ENCODE peak calls at places on chromosomes 12 and 14, in four cellular contexts. K is H1, H is GM12878, L is HepG2. S is an unnamed sample.

GRCh38 chr12:62711626-62712305 is 223.2 kb downstream of the PPM1H start:
- DNase-seq in K (no peak), H (no peak), L (no peak), S (no peak)

GRCh38 chr12:12172106-12172511 is 94.7 kb downstream of the LRP6 start:
- DNase-seq in K (no peak), H (peak), L (no peak), S (no peak)

GRCh38 chr12:843609-844008 is 91.2 kb downstream of the WNK1 start:
- DNase-seq in K (no peak), H (no peak), L (no peak), S (no peak)

GRCh38 chr12:68040450-68041075 is 51.3 kb downstream of the IFNG-AS1 start:
- DNase-seq in K (peak), H (peak), L (peak), S (peak)

GRCh38 chr12:54701940-54702592 is 53.9 kb upstream of the DCD start:
- DNase-seq in K (no peak), H (no peak), L (peak), S (peak)

GRCh38 chr14:92783813-92784431 is 10.2 kb upstream of the GOLGA5 start:
- DNase-seq in K (no peak), H (no peak), L (peak), S (peak)

GRCh38 chr12:57744194-57744776 is 554 bp upstream of the TSPAN31 start:
- DNase-seq in K (peak), H (peak), L (no peak), S (peak)

GRCh38 chr14:64502476-64503183 is 1.0 kb downstream of the ZBTB25 start:
- DNase-seq in K (no peak), H (no peak), L (no peak), S (no peak)

GRCh38 chr14:28946267-28946666 is 179.7 kb downstream of the FOXG1 start:
- DNase-seq in K (no peak), H (no peak), L (no peak), S (no peak)

GRCh38 chr12:52391618-52392002 is 6.2 kb upstream of the KRT84 start:
- DNase-seq in K (no peak), H (no peak), L (no peak), S (no peak)

GRCh38 chr12:124586756-124587155 is 19.3 kb upstream of the NCOR2 start:
- DNase-seq in K (no peak), H (no peak), L (no peak), S (no peak)

GRCh38 chr12:57483466-57483865 is 3.8 kb upstream of the ARHGAP9 start:
- DNase-seq in K (no peak), H (no peak), L (no peak), S (no peak)

GRCh38 chr14:80867091-80867490 is 74.4 kb downstream of the CEP128 start:
- DNase-seq in K (no peak), H (no peak), L (no peak), S (no peak)

GRCh38 chr14:45400509-45400908 is 147.5 kb upstream of the MIS18BP1 start:
- DNase-seq in K (no peak), H (no peak), L (no peak), S (no peak)

GRCh38 chr12:1917172-1918070 is 1.0 kb downstream of the CACNA2D4 start:
- DNase-seq in K (no peak), H (no peak), L (no peak), S (peak)

GRCh38 chr12:57046947-57047890 is 2.7 kb downstream of the MYO1A start:
- DNase-seq in K (no peak), H (no peak), L (no peak), S (no peak)

GRCh38 chr14:34733245-34733644 is 18.9 kb upstream of the CFL2 start:
- DNase-seq in K (no peak), H (no peak), L (no peak), S (no peak)

GRCh38 chr12:120762093-120762492 is 36.5 kb downstream of the ACADS start:
- DNase-seq in K (no peak), H (no peak), L (no peak), S (no peak)

GRCh38 chr12:131452444-131452860 is 258.4 kb upstream of the SFSWAP start:
- DNase-seq in K (peak), H (no peak), L (peak), S (peak)

GRCh38 chr12:52526511-52526951 is 6.3 kb upstream of the KRT5 start:
- DNase-seq in K (peak), H (no peak), L (no peak), S (no peak)

GRCh38 chr12:87728936-87729593 is 300.1 kb downstream of the C12orf50 start:
- DNase-seq in K (no peak), H (no peak), L (no peak), S (no peak)

GRCh38 chr14:39083127-39083526 is 19.9 kb downstream of the SEC23A start:
- DNase-seq in K (no peak), H (no peak), L (no peak), S (no peak)

GRCh38 chr12:51672334-51672733 is 81.3 kb downstream of the SCN8A start:
- DNase-seq in K (no peak), H (no peak), L (no peak), S (no peak)

GRCh38 chr12:85713368-85713767 is 122.8 kb downstream of the RASSF9 start:
- DNase-seq in K (no peak), H (no peak), L (no peak), S (no peak)

GRCh38 chr12:64028541-64028940 is 184.0 kb downstream of the SRGAP1 start:
- DNase-seq in K (no peak), H (no peak), L (no peak), S (no peak)

GRCh38 chr12:71216725-71217579 is 59.2 kb upstream of the TSPAN8 start:
- DNase-seq in K (no peak), H (no peak), L (peak), S (peak)

GRCh38 chr12:56160160-56160763 is 2.1 kb downstream of the MYL6 start:
- DNase-seq in K (no peak), H (no peak), L (no peak), S (no peak)

GRCh38 chr14:81236138-81236537 is 15.4 kb upstream of the GTF2A1 start:
- DNase-seq in K (no peak), H (no peak), L (no peak), S (no peak)

GRCh38 chr12:124567673-124568373 is 411 bp upstream of the NCOR2 start:
- DNase-seq in K (peak), H (no peak), L (peak), S (peak)

GRCh38 chr12:15116073-15116472 is 105.1 kb downstream of the RERG start:
- DNase-seq in K (no peak), H (no peak), L (no peak), S (no peak)

GRCh38 chr12:113700943-113701342 is 229.3 kb upstream of the LHX5 start:
- DNase-seq in K (no peak), H (no peak), L (no peak), S (no peak)

GRCh38 chr12:32312049-32312670 is 87.2 kb upstream of the FGD4 start:
- DNase-seq in K (no peak), H (peak), L (peak), S (peak)

GRCh38 chr14:59081680-59082079 is 106.8 kb upstream of the DAAM1 start:
- DNase-seq in K (no peak), H (no peak), L (no peak), S (no peak)

GRCh38 chr12:46942579-46942978 is 116.8 kb upstream of the SLC38A4 start:
- DNase-seq in K (no peak), H (no peak), L (no peak), S (no peak)

GRCh38 chr14:49879683-49880204 is 13.1 kb upstream of the ARF6 start:
- DNase-seq in K (peak), H (no peak), L (peak), S (peak)

GRCh38 chr14:23294734-23295561 is 7.7 kb downstream of the PPP1R3E start:
- DNase-seq in K (peak), H (no peak), L (peak), S (peak)

GRCh38 chr12:125124320-125124966 is 59.2 kb downstream of the AACS start:
- DNase-seq in K (no peak), H (no peak), L (no peak), S (no peak)

GRCh38 chr12:56104815-56105476 is 587 bp downstream of the PA2G4 start:
- DNase-seq in K (no peak), H (no peak), L (no peak), S (no peak)

DNA sequence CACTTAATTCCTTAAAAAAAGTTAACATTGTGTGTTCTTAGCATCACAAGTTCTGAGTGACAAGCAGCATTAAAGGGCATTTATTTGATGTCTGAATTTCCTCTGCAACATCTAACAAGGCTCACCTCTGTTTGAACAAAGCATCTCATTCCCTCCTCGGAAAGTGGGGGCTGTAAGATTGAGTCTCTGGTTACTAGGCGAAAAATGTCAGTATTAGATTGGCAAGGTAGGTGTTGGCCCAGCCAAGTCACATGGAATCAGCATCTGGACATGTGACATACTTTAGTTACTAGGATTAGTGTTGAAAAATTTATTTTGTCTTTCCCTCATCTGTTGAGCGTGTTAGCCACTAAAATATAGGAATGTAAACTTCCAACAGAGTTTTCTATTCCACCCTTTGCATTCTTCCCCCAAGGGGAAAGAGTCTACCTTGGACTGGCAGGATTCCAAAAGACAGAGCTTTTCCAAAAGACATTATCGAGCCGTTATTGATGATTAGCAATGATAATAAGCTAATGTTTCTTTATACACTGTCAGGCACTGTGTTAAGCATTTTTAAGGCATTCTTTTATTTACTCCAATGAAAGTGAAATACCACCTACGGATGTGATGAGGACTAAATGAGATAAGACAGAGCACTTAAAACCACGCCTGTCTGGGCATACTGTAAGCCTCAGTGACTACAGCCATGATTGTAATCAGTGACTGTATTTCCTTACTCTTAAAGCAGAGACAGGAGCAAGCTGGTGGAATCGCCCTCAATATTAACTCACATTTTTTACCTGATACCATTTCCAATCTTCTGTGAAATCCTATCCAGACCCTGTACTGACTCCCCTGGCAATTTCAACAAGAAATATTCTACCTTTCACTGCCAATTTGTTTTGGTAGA is 195.0 kb upstream of the BTG1 start:
- DNase-seq in K (no peak), H (no peak), L (no peak), S (peak)
- TF ChIP-seq SP1 in K (no peak), H (no peak), L (no peak), S (no peak)

DNA sequence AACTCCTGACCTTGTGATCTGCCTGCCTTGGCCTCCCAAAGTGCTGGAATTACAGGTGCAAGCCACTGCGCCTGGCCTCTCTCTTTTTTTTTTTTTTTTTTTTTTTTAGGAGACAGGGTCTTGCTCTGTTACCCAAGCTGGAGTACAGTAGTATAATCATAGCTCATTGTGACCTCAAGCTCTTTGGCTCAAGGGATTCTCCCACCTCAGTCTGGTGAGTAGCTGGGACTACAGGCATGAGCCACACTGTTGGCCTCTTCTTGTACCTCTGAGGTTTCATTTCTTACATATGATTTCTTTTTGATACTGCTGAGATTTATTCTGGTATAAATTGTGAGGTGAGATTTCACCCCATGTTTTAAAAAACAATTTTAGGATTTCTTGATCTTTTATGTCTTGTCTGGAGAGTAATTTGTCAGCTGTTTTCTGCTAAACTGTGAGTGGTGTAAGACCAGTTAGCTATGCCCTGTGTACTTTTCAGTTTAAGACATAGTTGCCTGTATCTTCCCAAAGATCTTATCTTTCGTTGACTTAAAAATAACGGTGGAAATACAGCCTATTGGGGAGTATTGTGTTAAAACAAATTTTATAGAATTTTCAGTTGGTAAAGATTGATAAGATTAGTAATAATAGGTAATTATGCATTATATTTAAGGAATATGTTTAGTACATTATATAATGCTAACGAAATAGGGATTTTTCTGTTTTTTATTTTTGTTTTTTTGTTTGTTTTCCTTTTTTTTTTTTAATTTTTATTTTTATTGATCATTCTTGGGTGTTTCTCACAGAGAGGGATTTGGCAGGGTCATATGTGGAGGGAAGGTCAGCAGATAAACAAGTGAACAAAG is 31.7 kb downstream of the WDR20 start:
- DNase-seq in K (no peak), H (no peak), L (no peak), S (no peak)
- TF ChIP-seq SUZ12 in K (no peak), H (no peak), L (no peak), S (no peak)

GRCh38 chr14:68661226-68662225 is 131.3 kb downstream of the ZFP36L1 start:
- DNase-seq in K (no peak), H (no peak), L (no peak), S (no peak)
- TF ChIP-seq SP1 in K (no peak), H (no peak), L (no peak), S (no peak)

GRCh38 chr12:104571328-104571727 is 114.6 kb downstream of the CHST11 start:
- DNase-seq in K (no peak), H (peak), L (no peak), S (no peak)
- TF ChIP-seq SUZ12 in K (no peak), H (no peak), L (no peak), S (no peak)

GRCh38 chr12:126355346-126355745 is 1290.1 kb downstream of the AACS start:
- DNase-seq in K (no peak), H (no peak), L (no peak), S (no peak)
- TF ChIP-seq SP1 in K (no peak), H (no peak), L (no peak), S (no peak)

DNA sequence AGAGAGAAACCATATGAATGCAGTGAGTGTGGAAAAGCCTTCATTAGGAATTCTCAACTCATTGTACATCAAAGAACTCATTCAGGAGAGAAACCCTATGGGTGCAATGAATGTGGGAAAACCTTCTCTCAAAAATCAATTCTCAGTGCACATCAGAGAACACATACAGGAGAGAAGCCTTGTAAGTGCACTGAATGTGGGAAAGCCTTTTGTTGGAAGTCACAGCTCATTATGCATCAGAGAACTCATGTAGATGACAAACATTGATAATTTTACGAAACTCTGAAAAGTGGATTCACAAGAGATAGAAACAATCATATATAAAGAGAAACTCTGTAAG is 22.9 kb downstream of the ZNF268 start:
- DNase-seq in K (no peak), H (no peak), L (no peak), S (no peak)
- TF ChIP-seq SUZ12 in K (no peak), H (no peak), L (no peak), S (no peak)

GRCh38 chr14:83470466-83470865 is 1936.8 kb upstream of the SEL1L start:
- DNase-seq in K (no peak), H (no peak), L (no peak), S (no peak)
- TF ChIP-seq SP1 in K (no peak), H (no peak), L (no peak), S (no peak)